ENCODE peak calls at places on chromosomes 6 and 20, in ten cellular contexts. One of them, this sample, is unnamed.

GRCh38 chr6:98041072-98041471 is 758.1 kb upstream of the MMS22L start:
- DNase-seq in amniotic epithelial cell: no peak
- DNase-seq in heart left ventricle: no peak
- DNase-seq in mucosa of descending colon: no peak
- DNase-seq in AG09309: no peak
- DNase-seq in stimulated activated CD8-positive, alpha-beta memory T cell treated with anti-CD3 and anti-CD28 coated beads, Interleukin-12 subunit alpha, Interleukin-12 subunit beta, amount 100 ng/mL, for 1 hour: no peak
- DNase-seq in germinal center: no peak
- DNase-seq in activated CD4-positive, CD25-positive, alpha-beta regulatory T cell treated with anti-CD3 and anti-CD28 coated beads, Interleukin-2, amount 50 U/mL, for 16 hours: no peak
- DNase-seq in immature natural killer cell: no peak
- DNase-seq in NCI-H1417 treated with DMSO at 0.1 percent for 48 hours: no peak
- DNase-seq in this sample: no peak

GRCh38 chr6:154093231-154094044 is 54.4 kb downstream of the OPRM1 start:
- DNase-seq in amniotic epithelial cell: no peak
- DNase-seq in heart left ventricle: no peak
- DNase-seq in mucosa of descending colon: no peak
- DNase-seq in AG09309: no peak
- DNase-seq in stimulated activated CD8-positive, alpha-beta memory T cell treated with anti-CD3 and anti-CD28 coated beads, Interleukin-12 subunit alpha, Interleukin-12 subunit beta, amount 100 ng/mL, for 1 hour: no peak
- DNase-seq in germinal center: no peak
- DNase-seq in activated CD4-positive, CD25-positive, alpha-beta regulatory T cell treated with anti-CD3 and anti-CD28 coated beads, Interleukin-2, amount 50 U/mL, for 16 hours: no peak
- DNase-seq in immature natural killer cell: no peak
- DNase-seq in NCI-H1417 treated with DMSO at 0.1 percent for 48 hours: no peak
- DNase-seq in this sample: no peak

GRCh38 chr6:106512048-106512957 is 117.0 kb downstream of the RTN4IP1 start:
- DNase-seq in amniotic epithelial cell: no peak
- DNase-seq in heart left ventricle: peak
- DNase-seq in mucosa of descending colon: peak
- DNase-seq in AG09309: no peak
- DNase-seq in stimulated activated CD8-positive, alpha-beta memory T cell treated with anti-CD3 and anti-CD28 coated beads, Interleukin-12 subunit alpha, Interleukin-12 subunit beta, amount 100 ng/mL, for 1 hour: peak
- DNase-seq in germinal center: peak
- DNase-seq in activated CD4-positive, CD25-positive, alpha-beta regulatory T cell treated with anti-CD3 and anti-CD28 coated beads, Interleukin-2, amount 50 U/mL, for 16 hours: peak
- DNase-seq in immature natural killer cell: peak
- DNase-seq in NCI-H1417 treated with DMSO at 0.1 percent for 48 hours: no peak
- DNase-seq in this sample: no peak

GRCh38 chr6:11434565-11435326 is 102.8 kb upstream of the TMEM170B start:
- DNase-seq in amniotic epithelial cell: peak
- DNase-seq in heart left ventricle: no peak
- DNase-seq in mucosa of descending colon: peak
- DNase-seq in AG09309: peak
- DNase-seq in stimulated activated CD8-positive, alpha-beta memory T cell treated with anti-CD3 and anti-CD28 coated beads, Interleukin-12 subunit alpha, Interleukin-12 subunit beta, amount 100 ng/mL, for 1 hour: no peak
- DNase-seq in germinal center: no peak
- DNase-seq in activated CD4-positive, CD25-positive, alpha-beta regulatory T cell treated with anti-CD3 and anti-CD28 coated beads, Interleukin-2, amount 50 U/mL, for 16 hours: no peak
- DNase-seq in immature natural killer cell: no peak
- DNase-seq in NCI-H1417 treated with DMSO at 0.1 percent for 48 hours: no peak
- DNase-seq in this sample: no peak

GRCh38 chr6:49082611-49083010 is 380.4 kb downstream of the MMUT start:
- DNase-seq in amniotic epithelial cell: no peak
- DNase-seq in heart left ventricle: no peak
- DNase-seq in mucosa of descending colon: no peak
- DNase-seq in AG09309: no peak
- DNase-seq in stimulated activated CD8-positive, alpha-beta memory T cell treated with anti-CD3 and anti-CD28 coated beads, Interleukin-12 subunit alpha, Interleukin-12 subunit beta, amount 100 ng/mL, for 1 hour: no peak
- DNase-seq in germinal center: no peak
- DNase-seq in activated CD4-positive, CD25-positive, alpha-beta regulatory T cell treated with anti-CD3 and anti-CD28 coated beads, Interleukin-2, amount 50 U/mL, for 16 hours: no peak
- DNase-seq in immature natural killer cell: no peak
- DNase-seq in NCI-H1417 treated with DMSO at 0.1 percent for 48 hours: no peak
- DNase-seq in this sample: no peak

GRCh38 chr20:37071481-37071911 is 24.3 kb downstream of the RBL1 start:
- DNase-seq in amniotic epithelial cell: peak
- DNase-seq in heart left ventricle: no peak
- DNase-seq in mucosa of descending colon: no peak
- DNase-seq in AG09309: peak
- DNase-seq in stimulated activated CD8-positive, alpha-beta memory T cell treated with anti-CD3 and anti-CD28 coated beads, Interleukin-12 subunit alpha, Interleukin-12 subunit beta, amount 100 ng/mL, for 1 hour: peak
- DNase-seq in germinal center: no peak
- DNase-seq in activated CD4-positive, CD25-positive, alpha-beta regulatory T cell treated with anti-CD3 and anti-CD28 coated beads, Interleukin-2, amount 50 U/mL, for 16 hours: no peak
- DNase-seq in immature natural killer cell: peak
- DNase-seq in NCI-H1417 treated with DMSO at 0.1 percent for 48 hours: no peak
- DNase-seq in this sample: no peak

GRCh38 chr6:130190701-130191375 is 31.9 kb downstream of the SAMD3 start:
- DNase-seq in amniotic epithelial cell: no peak
- DNase-seq in heart left ventricle: no peak
- DNase-seq in mucosa of descending colon: no peak
- DNase-seq in AG09309: no peak
- DNase-seq in stimulated activated CD8-positive, alpha-beta memory T cell treated with anti-CD3 and anti-CD28 coated beads, Interleukin-12 subunit alpha, Interleukin-12 subunit beta, amount 100 ng/mL, for 1 hour: no peak
- DNase-seq in germinal center: no peak
- DNase-seq in activated CD4-positive, CD25-positive, alpha-beta regulatory T cell treated with anti-CD3 and anti-CD28 coated beads, Interleukin-2, amount 50 U/mL, for 16 hours: no peak
- DNase-seq in immature natural killer cell: no peak
- DNase-seq in NCI-H1417 treated with DMSO at 0.1 percent for 48 hours: no peak
- DNase-seq in this sample: no peak

GRCh38 chr20:2219481-2220006 is 76.3 kb upstream of the TGM3 start:
- DNase-seq in amniotic epithelial cell: no peak
- DNase-seq in heart left ventricle: no peak
- DNase-seq in mucosa of descending colon: no peak
- DNase-seq in AG09309: no peak
- DNase-seq in stimulated activated CD8-positive, alpha-beta memory T cell treated with anti-CD3 and anti-CD28 coated beads, Interleukin-12 subunit alpha, Interleukin-12 subunit beta, amount 100 ng/mL, for 1 hour: no peak
- DNase-seq in germinal center: no peak
- DNase-seq in activated CD4-positive, CD25-positive, alpha-beta regulatory T cell treated with anti-CD3 and anti-CD28 coated beads, Interleukin-2, amount 50 U/mL, for 16 hours: no peak
- DNase-seq in immature natural killer cell: no peak
- DNase-seq in NCI-H1417 treated with DMSO at 0.1 percent for 48 hours: no peak
- DNase-seq in this sample: no peak

GRCh38 chr6:167708501-167709094 is 118.1 kb upstream of the AFDN start:
- DNase-seq in amniotic epithelial cell: no peak
- DNase-seq in heart left ventricle: no peak
- DNase-seq in mucosa of descending colon: no peak
- DNase-seq in AG09309: no peak
- DNase-seq in stimulated activated CD8-positive, alpha-beta memory T cell treated with anti-CD3 and anti-CD28 coated beads, Interleukin-12 subunit alpha, Interleukin-12 subunit beta, amount 100 ng/mL, for 1 hour: no peak
- DNase-seq in germinal center: no peak
- DNase-seq in activated CD4-positive, CD25-positive, alpha-beta regulatory T cell treated with anti-CD3 and anti-CD28 coated beads, Interleukin-2, amount 50 U/mL, for 16 hours: no peak
- DNase-seq in immature natural killer cell: no peak
- DNase-seq in NCI-H1417 treated with DMSO at 0.1 percent for 48 hours: no peak
- DNase-seq in this sample: no peak

GRCh38 chr6:33597551-33598322 is 17.7 kb upstream of the BAK1 start:
- DNase-seq in amniotic epithelial cell: no peak
- DNase-seq in heart left ventricle: peak
- DNase-seq in mucosa of descending colon: no peak
- DNase-seq in AG09309: no peak
- DNase-seq in stimulated activated CD8-positive, alpha-beta memory T cell treated with anti-CD3 and anti-CD28 coated beads, Interleukin-12 subunit alpha, Interleukin-12 subunit beta, amount 100 ng/mL, for 1 hour: no peak
- DNase-seq in germinal center: no peak
- DNase-seq in activated CD4-positive, CD25-positive, alpha-beta regulatory T cell treated with anti-CD3 and anti-CD28 coated beads, Interleukin-2, amount 50 U/mL, for 16 hours: no peak
- DNase-seq in immature natural killer cell: no peak
- DNase-seq in NCI-H1417 treated with DMSO at 0.1 percent for 48 hours: no peak
- DNase-seq in this sample: no peak